ENCODE peak calls at places on chromosome 18, in seven cellular contexts. One of them, this sample, is unnamed.

GRCh38 chr18:79365701-79366100 is 30.0 kb upstream of the NFATC1 start:
- DNase-seq in keratinocyte: no peak
- DNase-seq in H1: no peak
- DNase-seq in fibroblast of lung: peak
- DNase-seq in SK-N-SH: no peak
- DNase-seq in neuronal stem cell: no peak
- DNase-seq in H9: no peak
- DNase-seq in this sample: no peak

GRCh38 chr18:57789759-57790158 is 13.4 kb downstream of the ATP8B1 start:
- DNase-seq in fibroblast of lung: no peak
- DNase-seq in keratinocyte: no peak
- DNase-seq in H9: no peak
- DNase-seq in H1: no peak
- DNase-seq in SK-N-SH: no peak
- DNase-seq in neuronal stem cell: no peak
- DNase-seq in this sample: no peak

GRCh38 chr18:59874166-59874565 is 25.6 kb upstream of the PMAIP1 start:
- DNase-seq in neuronal stem cell: no peak
- DNase-seq in SK-N-SH: no peak
- DNase-seq in H1: no peak
- DNase-seq in H9: no peak
- DNase-seq in keratinocyte: no peak
- DNase-seq in fibroblast of lung: peak
- DNase-seq in this sample: no peak

GRCh38 chr18:35466815-35467623 is 30.7 kb downstream of the INO80C start:
- DNase-seq in H1: no peak
- DNase-seq in neuronal stem cell: no peak
- DNase-seq in SK-N-SH: no peak
- DNase-seq in fibroblast of lung: no peak
- DNase-seq in keratinocyte: no peak
- DNase-seq in H9: no peak
- DNase-seq in this sample: peak

GRCh38 chr18:48804856-48805610 is 145.7 kb downstream of the SMAD7 start:
- DNase-seq in fibroblast of lung: no peak
- DNase-seq in H1: no peak
- DNase-seq in SK-N-SH: no peak
- DNase-seq in keratinocyte: no peak
- DNase-seq in neuronal stem cell: no peak
- DNase-seq in H9: peak
- DNase-seq in this sample: no peak

GRCh38 chr18:25074925-25075693 is 276.9 kb downstream of the ZNF521 start:
- DNase-seq in H9: no peak
- DNase-seq in H1: no peak
- DNase-seq in keratinocyte: no peak
- DNase-seq in neuronal stem cell: no peak
- DNase-seq in SK-N-SH: no peak
- DNase-seq in fibroblast of lung: no peak
- DNase-seq in this sample: no peak

GRCh38 chr18:6370410-6370809 is 44.3 kb downstream of the L3MBTL4 start:
- DNase-seq in H9: no peak
- DNase-seq in SK-N-SH: peak
- DNase-seq in fibroblast of lung: peak
- DNase-seq in neuronal stem cell: no peak
- DNase-seq in H1: no peak
- DNase-seq in keratinocyte: no peak
- DNase-seq in this sample: no peak

GRCh38 chr18:74190086-74190485 is 41.8 kb downstream of the TIMM21 start:
- DNase-seq in H1: no peak
- DNase-seq in keratinocyte: no peak
- DNase-seq in fibroblast of lung: peak
- DNase-seq in H9: no peak
- DNase-seq in SK-N-SH: no peak
- DNase-seq in neuronal stem cell: no peak
- DNase-seq in this sample: no peak

GRCh38 chr18:48711651-48712486 is 173.0 kb downstream of the CTIF start:
- DNase-seq in fibroblast of lung: peak
- DNase-seq in H1: no peak
- DNase-seq in keratinocyte: no peak
- DNase-seq in neuronal stem cell: peak
- DNase-seq in H9: peak
- DNase-seq in SK-N-SH: peak
- DNase-seq in this sample: peak

GRCh38 chr18:36660311-36660710 is 168.5 kb downstream of the TPGS2 start:
- DNase-seq in H9: no peak
- DNase-seq in H1: no peak
- DNase-seq in SK-N-SH: no peak
- DNase-seq in neuronal stem cell: no peak
- DNase-seq in keratinocyte: no peak
- DNase-seq in fibroblast of lung: no peak
- DNase-seq in this sample: no peak

GRCh38 chr18:36704656-36705055 is 124.1 kb downstream of the TPGS2 start:
- DNase-seq in keratinocyte: no peak
- DNase-seq in H9: no peak
- DNase-seq in SK-N-SH: no peak
- DNase-seq in fibroblast of lung: no peak
- DNase-seq in H1: no peak
- DNase-seq in neuronal stem cell: no peak
- DNase-seq in this sample: no peak

GRCh38 chr18:57649536-57650495 is 28.2 kb upstream of the NARS1 start:
- DNase-seq in SK-N-SH: no peak
- DNase-seq in fibroblast of lung: peak
- DNase-seq in H9: no peak
- DNase-seq in H1: no peak
- DNase-seq in keratinocyte: no peak
- DNase-seq in neuronal stem cell: no peak
- DNase-seq in this sample: no peak

GRCh38 chr18:6683112-6683876 is 46.2 kb upstream of the ARHGAP28 start:
- DNase-seq in H1: peak
- DNase-seq in H9: peak
- DNase-seq in neuronal stem cell: no peak
- DNase-seq in SK-N-SH: peak
- DNase-seq in fibroblast of lung: no peak
- DNase-seq in keratinocyte: no peak
- DNase-seq in this sample: no peak

GRCh38 chr18:47149457-47150028 is 757 bp downstream of the HDHD2 start:
- DNase-seq in H1: no peak
- DNase-seq in fibroblast of lung: peak
- DNase-seq in SK-N-SH: peak
- DNase-seq in H9: no peak
- DNase-seq in neuronal stem cell: no peak
- DNase-seq in keratinocyte: no peak
- DNase-seq in this sample: peak

GRCh38 chr18:55856191-55856590 is 268.2 kb upstream of the TCF4 start:
- DNase-seq in keratinocyte: peak
- DNase-seq in fibroblast of lung: peak
- DNase-seq in H1: no peak
- DNase-seq in H9: peak
- DNase-seq in neuronal stem cell: no peak
- DNase-seq in SK-N-SH: no peak
- DNase-seq in this sample: no peak

GRCh38 chr18:79915161-79916127 is 36.0 kb downstream of the SLC66A2 start:
- DNase-seq in keratinocyte: no peak
- DNase-seq in fibroblast of lung: no peak
- DNase-seq in H9: peak
- DNase-seq in SK-N-SH: peak
- DNase-seq in H1: peak
- DNase-seq in neuronal stem cell: no peak
- DNase-seq in this sample: peak

GRCh38 chr18:47436871-47437270 is 185.4 kb upstream of the SKOR2 start:
- DNase-seq in H1: no peak
- DNase-seq in H9: no peak
- DNase-seq in fibroblast of lung: no peak
- DNase-seq in neuronal stem cell: no peak
- DNase-seq in keratinocyte: no peak
- DNase-seq in SK-N-SH: no peak
- DNase-seq in this sample: no peak

GRCh38 chr18:54765636-54766035 is 62.6 kb upstream of the RAB27B start:
- DNase-seq in SK-N-SH: no peak
- DNase-seq in keratinocyte: no peak
- DNase-seq in H9: no peak
- DNase-seq in H1: no peak
- DNase-seq in fibroblast of lung: peak
- DNase-seq in neuronal stem cell: no peak
- DNase-seq in this sample: no peak

GRCh38 chr18:36775396-36775795 is 53.4 kb downstream of the TPGS2 start:
- DNase-seq in SK-N-SH: no peak
- DNase-seq in H1: no peak
- DNase-seq in keratinocyte: no peak
- DNase-seq in neuronal stem cell: no peak
- DNase-seq in H9: no peak
- DNase-seq in fibroblast of lung: no peak
- DNase-seq in this sample: no peak

GRCh38 chr18:40882468-40882867 is 1072.6 kb upstream of the PIK3C3 start:
- DNase-seq in SK-N-SH: no peak
- DNase-seq in neuronal stem cell: no peak
- DNase-seq in fibroblast of lung: no peak
- DNase-seq in H9: no peak
- DNase-seq in keratinocyte: no peak
- DNase-seq in H1: no peak
- DNase-seq in this sample: no peak

GRCh38 chr18:64318547-64318946 is 169.7 kb upstream of the LINC00305 start:
- DNase-seq in fibroblast of lung: no peak
- DNase-seq in H1: no peak
- DNase-seq in SK-N-SH: no peak
- DNase-seq in keratinocyte: no peak
- DNase-seq in H9: no peak
- DNase-seq in neuronal stem cell: no peak
- DNase-seq in this sample: no peak

GRCh38 chr18:40325988-40326387 is 1629.0 kb upstream of the PIK3C3 start:
- DNase-seq in neuronal stem cell: no peak
- DNase-seq in keratinocyte: no peak
- DNase-seq in H1: no peak
- DNase-seq in SK-N-SH: no peak
- DNase-seq in fibroblast of lung: no peak
- DNase-seq in H9: no peak
- DNase-seq in this sample: no peak

GRCh38 chr18:3245853-3246635 is 1.6 kb upstream of the MYL12A start:
- DNase-seq in keratinocyte: no peak
- DNase-seq in fibroblast of lung: peak
- DNase-seq in H1: peak
- DNase-seq in H9: peak
- DNase-seq in neuronal stem cell: peak
- DNase-seq in SK-N-SH: peak
- DNase-seq in this sample: peak

DNA sequence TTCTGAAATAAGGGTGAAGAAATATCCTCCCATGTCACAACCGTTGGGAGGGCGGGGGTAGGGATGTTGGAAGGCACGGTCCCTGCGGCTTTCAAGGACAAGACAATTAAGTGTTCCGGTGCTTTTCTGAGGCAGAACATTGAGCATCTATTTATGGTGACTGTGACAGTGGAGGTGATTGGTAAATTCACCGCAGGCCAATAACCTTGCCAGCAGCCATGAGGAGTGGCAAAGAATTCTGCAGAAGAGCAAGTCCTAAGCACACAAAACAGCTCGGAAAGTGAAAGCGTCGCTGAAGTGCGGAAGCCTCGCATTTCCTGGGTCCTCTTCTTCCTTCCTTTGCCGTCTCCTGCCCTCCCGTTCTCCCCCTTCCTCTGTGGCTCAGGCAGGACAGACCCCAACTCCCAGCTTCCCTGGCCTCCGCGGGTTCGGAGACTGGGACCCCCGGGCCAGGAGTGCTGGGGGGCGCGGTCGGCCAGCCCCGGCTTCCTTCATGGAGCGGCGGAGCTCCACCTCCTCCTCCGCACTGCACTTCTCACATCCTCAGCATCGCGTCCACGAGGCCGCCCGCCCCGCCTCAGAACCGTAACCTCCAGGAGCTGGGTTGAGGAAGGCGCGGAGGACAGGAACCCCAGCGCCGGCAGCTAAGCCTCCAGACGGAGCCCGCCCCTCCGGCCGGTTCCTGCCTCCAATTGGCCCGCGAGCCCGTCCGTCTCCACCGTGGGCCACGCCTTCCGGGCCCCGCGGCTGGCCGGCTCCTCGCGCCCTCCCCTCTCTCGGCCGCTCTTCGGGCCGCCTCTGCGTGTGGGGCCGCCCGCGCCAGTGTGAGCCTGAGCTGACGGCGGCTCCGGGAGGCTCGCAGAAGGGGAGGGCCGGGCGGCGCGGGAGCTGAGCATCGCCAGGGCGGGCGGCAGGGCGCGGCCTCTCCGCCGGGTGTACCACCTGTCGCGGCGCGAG is at the start of gene ME2:
- DNase-seq in keratinocyte: peak
- DNase-seq in H1: peak
- DNase-seq in neuronal stem cell: peak
- DNase-seq in fibroblast of lung: peak
- DNase-seq in H9: peak
- DNase-seq in SK-N-SH: peak
- DNase-seq in this sample: peak
- H3K9ac ChIP-seq in keratinocyte: peak
- H3K9ac ChIP-seq in H1: peak
- H3K9ac ChIP-seq in neuronal stem cell: peak
- H3K9ac ChIP-seq in fibroblast of lung: peak
- H3K9ac ChIP-seq in H9: peak
- H3K9ac ChIP-seq in SK-N-SH: peak
- H3K9ac ChIP-seq in this sample: peak

DNA sequence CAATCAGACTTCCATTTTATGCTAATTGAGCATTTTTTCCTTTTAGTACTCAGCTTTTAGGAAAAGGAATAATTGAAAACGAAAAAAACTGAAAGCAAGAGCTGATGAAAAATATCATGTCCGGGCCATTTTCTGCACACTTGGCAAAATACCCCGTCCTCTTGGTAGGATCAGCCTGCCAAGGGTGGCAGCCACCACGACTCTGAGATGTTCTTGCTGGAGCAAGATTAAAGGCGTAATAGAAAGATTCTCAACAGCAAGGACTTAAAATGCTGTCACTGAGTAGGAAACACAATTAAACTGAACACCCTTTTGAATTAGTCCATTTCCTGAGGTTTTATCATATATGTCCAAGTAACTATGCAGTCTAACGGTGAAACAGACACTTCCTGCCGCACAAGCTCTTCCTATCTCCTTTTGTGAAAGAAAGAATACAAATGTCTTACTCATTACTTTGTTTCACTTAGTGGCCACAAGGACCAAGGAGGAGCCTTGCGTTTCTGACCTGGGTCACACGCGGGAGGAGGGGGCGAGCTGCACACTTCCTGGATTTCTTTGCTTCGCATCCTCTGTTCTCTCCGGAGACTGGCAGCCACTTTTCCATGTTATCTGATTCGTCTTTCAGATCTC is 222.7 kb downstream of the PIEZO2 start:
- DNase-seq in H9: no peak
- DNase-seq in H1: no peak
- DNase-seq in fibroblast of lung: peak
- DNase-seq in SK-N-SH: no peak
- DNase-seq in keratinocyte: no peak
- DNase-seq in neuronal stem cell: no peak
- DNase-seq in this sample: no peak
- H3K9ac ChIP-seq in H9: no peak
- H3K9ac ChIP-seq in H1: no peak
- H3K9ac ChIP-seq in fibroblast of lung: no peak
- H3K9ac ChIP-seq in SK-N-SH: no peak
- H3K9ac ChIP-seq in keratinocyte: no peak
- H3K9ac ChIP-seq in neuronal stem cell: no peak
- H3K9ac ChIP-seq in this sample: no peak

GRCh38 chr18:22666411-22666940 is 248.8 kb upstream of the CTAGE1 start:
- DNase-seq in neuronal stem cell: no peak
- DNase-seq in H9: no peak
- DNase-seq in keratinocyte: no peak
- DNase-seq in H1: no peak
- DNase-seq in SK-N-SH: no peak
- DNase-seq in fibroblast of lung: no peak
- DNase-seq in this sample: no peak
- H3K9ac ChIP-seq in neuronal stem cell: no peak
- H3K9ac ChIP-seq in H9: no peak
- H3K9ac ChIP-seq in keratinocyte: no peak
- H3K9ac ChIP-seq in H1: no peak
- H3K9ac ChIP-seq in SK-N-SH: no peak
- H3K9ac ChIP-seq in fibroblast of lung: no peak
- H3K9ac ChIP-seq in this sample: no peak

GRCh38 chr18:32768646-32769206 is 4.1 kb downstream of the KLHL14 start:
- DNase-seq in keratinocyte: no peak
- DNase-seq in H9: no peak
- DNase-seq in neuronal stem cell: no peak
- DNase-seq in SK-N-SH: no peak
- DNase-seq in fibroblast of lung: no peak
- DNase-seq in H1: no peak
- DNase-seq in this sample: peak
- H3K9ac ChIP-seq in keratinocyte: no peak
- H3K9ac ChIP-seq in H9: no peak
- H3K9ac ChIP-seq in neuronal stem cell: no peak
- H3K9ac ChIP-seq in SK-N-SH: no peak
- H3K9ac ChIP-seq in fibroblast of lung: no peak
- H3K9ac ChIP-seq in H1: no peak
- H3K9ac ChIP-seq in this sample: peak